ENCODE peak calls at places on chromosome 13, in nine cellular contexts. T is epithelial cell of esophagus, Y is AG04450, B is cardiac muscle cell, V is psoas muscle, J is lower leg skin, R is GM12878, A is fibroblast of lung, K is choroid plexus epithelial cell. N is an unnamed sample.

GRCh38 chr13:113398963-113399754 is 35.2 kb upstream of the GRTP1 start:
- DNase-seq in T (no peak), Y (no peak), B (no peak), V (no peak), J (peak), R (no peak), A (no peak), K (peak), N (peak)

GRCh38 chr13:23709521-23709920 is 139.3 kb downstream of the TNFRSF19 start:
- DNase-seq in T (no peak), Y (no peak), B (no peak), V (no peak), J (no peak), R (no peak), A (no peak), K (peak), N (no peak)

GRCh38 chr13:113649212-113649611 is 8.8 kb downstream of the ATP4B start:
- DNase-seq in T (no peak), Y (no peak), B (no peak), V (no peak), J (peak), R (no peak), A (no peak), K (no peak), N (peak)

GRCh38 chr13:78589206-78589605 is 14.1 kb downstream of the POU4F1 start:
- DNase-seq in T (peak), Y (no peak), B (peak), V (no peak), J (no peak), R (no peak), A (peak), K (no peak), N (no peak)

GRCh38 chr13:111434578-111435159 is 114.2 kb downstream of the TEX29 start:
- DNase-seq in T (no peak), Y (no peak), B (no peak), V (no peak), J (no peak), R (no peak), A (no peak), K (no peak), N (no peak)

GRCh38 chr13:30165791-30166190 is 141.6 kb downstream of the KATNAL1 start:
- DNase-seq in T (no peak), Y (no peak), B (peak), V (peak), J (no peak), R (no peak), A (no peak), K (peak), N (no peak)

GRCh38 chr13:101231751-101232428 is 184.4 kb downstream of the NALCN start:
- DNase-seq in T (peak), Y (no peak), B (no peak), V (no peak), J (no peak), R (no peak), A (no peak), K (peak), N (no peak)

GRCh38 chr13:20717581-20718542 is 14.4 kb downstream of the IL17D start:
- DNase-seq in T (no peak), Y (no peak), B (no peak), V (peak), J (no peak), R (no peak), A (no peak), K (no peak), N (no peak)

GRCh38 chr13:48412881-48413351 is at the start of gene LPAR6:
- DNase-seq in T (peak), Y (no peak), B (peak), V (no peak), J (no peak), R (no peak), A (peak), K (peak), N (no peak)

GRCh38 chr13:52067237-52067636 is 42.7 kb downstream of the UTP14C start:
- DNase-seq in T (peak), Y (no peak), B (peak), V (no peak), J (no peak), R (no peak), A (peak), K (peak), N (no peak)

GRCh38 chr13:81670048-81670447 is 1329.1 kb upstream of the SPRY2 start:
- DNase-seq in T (no peak), Y (no peak), B (no peak), V (no peak), J (no peak), R (no peak), A (no peak), K (no peak), N (no peak)

GRCh38 chr13:31012285-31013024 is 80.0 kb downstream of the TEX26 start:
- DNase-seq in T (peak), Y (no peak), B (peak), V (no peak), J (peak), R (no peak), A (peak), K (peak), N (no peak)

GRCh38 chr13:107867701-107868661 is 347.4 kb downstream of the LIG4 start:
- DNase-seq in T (peak), Y (no peak), B (peak), V (no peak), J (no peak), R (no peak), A (peak), K (peak), N (peak)
- TF ChIP-seq CTCF in T (no peak), Y (peak), B (peak), V (no peak), J (no peak), R (no peak), A (peak), K (peak), N (no peak)

DNA sequence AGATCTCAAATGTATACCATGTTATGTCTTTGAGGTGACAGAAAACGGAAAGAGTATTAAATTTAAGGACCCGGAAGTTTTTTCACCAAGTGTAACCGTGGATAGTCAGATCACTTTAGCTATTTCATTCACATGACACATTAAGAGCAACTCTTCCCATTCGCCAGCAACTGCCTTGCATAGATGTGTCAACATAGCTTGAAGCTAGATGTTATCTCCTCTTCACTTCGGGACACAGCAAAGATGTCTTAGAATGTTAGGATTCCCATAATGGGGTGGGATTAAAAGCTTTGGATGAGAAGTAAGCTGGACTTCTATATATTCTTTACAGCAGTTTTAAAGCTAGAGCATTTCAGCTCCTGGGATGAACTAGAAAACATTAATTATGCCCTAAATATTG is 1135.9 kb upstream of the PCDH20 start:
- DNase-seq in T (no peak), Y (no peak), B (no peak), V (no peak), J (no peak), R (no peak), A (no peak), K (no peak), N (no peak)
- H3K4me3 ChIP-seq in T (no peak), Y (no peak), B (no peak), V (no peak), J (no peak), R (no peak), A (no peak), K (no peak), N (no peak)

GRCh38 chr13:94800423-94800822 is 88.1 kb upstream of the SOX21 start:
- DNase-seq in T (peak), Y (no peak), B (no peak), V (no peak), J (no peak), R (no peak), A (peak), K (no peak), N (no peak)
- TF ChIP-seq CTCF in T (peak), Y (peak), B (no peak), V (no peak), J (no peak), R (no peak), A (no peak), K (no peak), N (no peak)

GRCh38 chr13:99686944-99687382 is 185.7 kb downstream of the TM9SF2 start:
- DNase-seq in T (no peak), Y (no peak), B (no peak), V (no peak), J (no peak), R (no peak), A (no peak), K (no peak), N (no peak)
- H3K4me3 ChIP-seq in T (no peak), Y (no peak), B (no peak), V (no peak), J (no peak), R (no peak), A (no peak), K (no peak), N (no peak)

N was measured in upper lobe of left lung.